ENCODE peak calls at places on chromosomes 4 and X, in eight cellular contexts. One of them, this sample, is unnamed.
A peak's percentile ranks its signal among the peaks of the same experiment; 100 is the strongest.

GRCh38 chrX:69626129-69626528 is 10.2 kb downstream of the EDA start:
- DNase-seq in suprapubic skin: no peak
- DNase-seq in HepG2: no peak
- DNase-seq in vagina: no peak
- DNase-seq in testis: no peak
- DNase-seq in gastrocnemius medialis: no peak
- DNase-seq in stomach: no peak
- DNase-seq in tibial nerve: no peak
- DNase-seq in this sample: no peak

GRCh38 chr4:185577592-185577940 is 42.3 kb upstream of the PDLIM3 start:
- DNase-seq in tibial nerve: no peak
- DNase-seq in gastrocnemius medialis: no peak
- DNase-seq in suprapubic skin: no peak
- DNase-seq in vagina: no peak
- DNase-seq in testis: no peak
- DNase-seq in stomach: no peak
- DNase-seq in HepG2: no peak
- DNase-seq in this sample: no peak

GRCh38 chrX:51803833-51804232 is 60.6 kb downstream of the GSPT2 start:
- DNase-seq in stomach: no peak
- DNase-seq in vagina: no peak
- DNase-seq in gastrocnemius medialis: no peak
- DNase-seq in tibial nerve: no peak
- DNase-seq in testis: no peak
- DNase-seq in suprapubic skin: no peak
- DNase-seq in HepG2: no peak
- DNase-seq in this sample: no peak

GRCh38 chr4:15420642-15421041 is 7.2 kb upstream of the C1QTNF7 start:
- DNase-seq in suprapubic skin: no peak
- DNase-seq in HepG2: no peak
- DNase-seq in gastrocnemius medialis: no peak
- DNase-seq in tibial nerve: no peak
- DNase-seq in vagina: no peak
- DNase-seq in stomach: no peak
- DNase-seq in testis: no peak
- DNase-seq in this sample: no peak

GRCh38 chr4:140309124-140309870 is 64.1 kb upstream of the SCOC start:
- DNase-seq in suprapubic skin: no peak
- DNase-seq in stomach: no peak
- DNase-seq in vagina: no peak
- DNase-seq in gastrocnemius medialis: peak; percentile 39
- DNase-seq in HepG2: no peak
- DNase-seq in testis: no peak
- DNase-seq in tibial nerve: no peak
- DNase-seq in this sample: peak; percentile 37

GRCh38 chr4:176769519-176769918 is 23.2 kb downstream of the VEGFC start:
- DNase-seq in stomach: no peak
- DNase-seq in testis: no peak
- DNase-seq in tibial nerve: no peak
- DNase-seq in suprapubic skin: no peak
- DNase-seq in gastrocnemius medialis: no peak
- DNase-seq in vagina: no peak
- DNase-seq in HepG2: no peak
- DNase-seq in this sample: no peak

GRCh38 chrX:150361777-150362351 is 1.3 kb upstream of the MAMLD1 start:
- DNase-seq in tibial nerve: no peak
- DNase-seq in vagina: peak; percentile 79
- DNase-seq in testis: peak; percentile 33
- DNase-seq in HepG2: no peak
- DNase-seq in gastrocnemius medialis: no peak
- DNase-seq in stomach: no peak
- DNase-seq in suprapubic skin: no peak
- DNase-seq in this sample: peak; percentile 44

GRCh38 chr4:139734201-139734874 is 68.7 kb downstream of the MGST2 start:
- DNase-seq in stomach: no peak
- DNase-seq in suprapubic skin: no peak
- DNase-seq in tibial nerve: no peak
- DNase-seq in vagina: no peak
- DNase-seq in gastrocnemius medialis: peak; percentile 46
- DNase-seq in HepG2: no peak
- DNase-seq in testis: no peak
- DNase-seq in this sample: no peak

GRCh38 chr4:69594382-69594781 is 45.1 kb downstream of the UGT2A2 start:
- DNase-seq in stomach: no peak
- DNase-seq in testis: no peak
- DNase-seq in vagina: no peak
- DNase-seq in suprapubic skin: no peak
- DNase-seq in tibial nerve: no peak
- DNase-seq in HepG2: peak; percentile 22
- DNase-seq in gastrocnemius medialis: no peak
- DNase-seq in this sample: no peak

GRCh38 chr4:87880106-87880505 is 47.3 kb downstream of the MEPE start:
- DNase-seq in gastrocnemius medialis: no peak
- DNase-seq in HepG2: no peak
- DNase-seq in suprapubic skin: no peak
- DNase-seq in testis: no peak
- DNase-seq in stomach: no peak
- DNase-seq in vagina: no peak
- DNase-seq in tibial nerve: no peak
- DNase-seq in this sample: no peak

GRCh38 chr4:63620271-63620670 is 789.0 kb downstream of the TECRL start:
- DNase-seq in stomach: no peak
- DNase-seq in vagina: no peak
- DNase-seq in testis: no peak
- DNase-seq in suprapubic skin: no peak
- DNase-seq in tibial nerve: no peak
- DNase-seq in gastrocnemius medialis: no peak
- DNase-seq in HepG2: no peak
- DNase-seq in this sample: no peak

GRCh38 chrX:136598631-136599030 is 49.3 kb upstream of the CD40LG start:
- DNase-seq in HepG2: no peak
- DNase-seq in testis: no peak
- DNase-seq in tibial nerve: no peak
- DNase-seq in suprapubic skin: no peak
- DNase-seq in gastrocnemius medialis: no peak
- DNase-seq in vagina: no peak
- DNase-seq in stomach: no peak
- DNase-seq in this sample: no peak

GRCh38 chr4:48037117-48037462 is 20.5 kb downstream of the NIPAL1 start:
- DNase-seq in HepG2: no peak
- DNase-seq in suprapubic skin: no peak
- DNase-seq in testis: no peak
- DNase-seq in gastrocnemius medialis: no peak
- DNase-seq in vagina: no peak
- DNase-seq in tibial nerve: no peak
- DNase-seq in stomach: no peak
- DNase-seq in this sample: no peak
- H3K4me3 ChIP-seq in HepG2: no peak overlapping the region
- H3K4me3 ChIP-seq in suprapubic skin: no peak overlapping the region
- H3K4me3 ChIP-seq in testis: no peak overlapping the region
- H3K4me3 ChIP-seq in gastrocnemius medialis: no peak overlapping the region
- H3K4me3 ChIP-seq in vagina: no peak overlapping the region
- H3K4me3 ChIP-seq in tibial nerve: no peak overlapping the region
- H3K4me3 ChIP-seq in stomach: no peak overlapping the region
- H3K4me3 ChIP-seq in this sample: no peak overlapping the region

DNA sequence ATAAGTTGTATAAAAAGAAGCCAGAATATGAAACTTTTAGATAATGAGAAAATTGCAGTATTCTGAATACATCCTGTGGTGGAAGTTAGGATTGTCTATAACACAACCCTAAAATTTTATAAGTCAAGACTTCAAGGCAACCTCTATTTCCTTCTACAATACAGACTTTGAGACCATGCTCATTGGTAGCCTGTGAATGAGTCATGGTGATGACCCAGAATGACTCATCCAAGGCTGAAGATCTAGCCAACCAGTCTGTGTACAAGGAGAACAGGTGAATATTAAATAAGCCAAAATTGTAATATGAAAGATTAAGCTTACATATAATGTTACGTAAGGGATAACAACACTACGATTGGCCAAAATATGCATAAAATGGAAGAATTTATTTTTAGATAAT is 475.9 kb upstream of the GALNT7 start:
- DNase-seq in tibial nerve: no peak
- DNase-seq in vagina: no peak
- DNase-seq in suprapubic skin: no peak
- DNase-seq in HepG2: no peak
- DNase-seq in stomach: no peak
- DNase-seq in testis: no peak
- DNase-seq in gastrocnemius medialis: no peak
- DNase-seq in this sample: no peak
- TF ChIP-seq POLR2A in tibial nerve: no peak
- TF ChIP-seq POLR2A in vagina: no peak
- TF ChIP-seq POLR2A in suprapubic skin: no peak
- TF ChIP-seq POLR2A in HepG2: no peak
- TF ChIP-seq POLR2A in stomach: no peak
- TF ChIP-seq POLR2A in testis: no peak
- TF ChIP-seq POLR2A in gastrocnemius medialis: no peak
- TF ChIP-seq POLR2A in this sample: no peak

GRCh38 chr4:186651181-186651603 is 72.5 kb downstream of the FAT1 start:
- DNase-seq in vagina: no peak
- DNase-seq in gastrocnemius medialis: no peak
- DNase-seq in suprapubic skin: no peak
- DNase-seq in testis: no peak
- DNase-seq in HepG2: no peak
- DNase-seq in stomach: no peak
- DNase-seq in tibial nerve: no peak
- DNase-seq in this sample: no peak
- H3K27ac ChIP-seq in vagina: no peak overlapping the region
- H3K27ac ChIP-seq in gastrocnemius medialis: no peak overlapping the region
- H3K27ac ChIP-seq in suprapubic skin: no peak overlapping the region
- H3K27ac ChIP-seq in testis: no peak overlapping the region
- H3K27ac ChIP-seq in HepG2: no peak overlapping the region
- H3K27ac ChIP-seq in stomach: no peak overlapping the region
- H3K27ac ChIP-seq in tibial nerve: no peak overlapping the region
- H3K27ac ChIP-seq in this sample: peak overlapping the region; percentile 52

DNA sequence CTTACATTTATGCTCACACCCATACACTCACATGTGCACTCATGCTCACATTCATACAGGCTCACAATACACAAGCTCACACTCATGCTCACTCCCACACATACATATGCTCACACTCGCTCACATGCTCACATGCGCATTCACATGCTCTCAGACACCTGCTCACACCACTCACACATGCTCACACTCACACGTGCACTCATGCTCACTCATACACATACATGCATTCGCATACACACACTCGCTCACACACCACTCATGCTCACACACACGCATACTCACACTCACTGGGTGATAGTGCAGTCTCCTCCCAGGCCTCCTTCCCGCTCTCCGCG is 24.8 kb downstream of the MRFAP1 start:
- DNase-seq in stomach: no peak
- DNase-seq in testis: no peak
- DNase-seq in vagina: no peak
- DNase-seq in tibial nerve: no peak
- DNase-seq in suprapubic skin: peak; percentile 17
- DNase-seq in HepG2: no peak
- DNase-seq in gastrocnemius medialis: no peak
- DNase-seq in this sample: no peak
- H3K4me3 ChIP-seq in stomach: no peak overlapping the region
- H3K4me3 ChIP-seq in testis: no peak overlapping the region
- H3K4me3 ChIP-seq in vagina: no peak overlapping the region
- H3K4me3 ChIP-seq in tibial nerve: no peak overlapping the region
- H3K4me3 ChIP-seq in suprapubic skin: no peak overlapping the region
- H3K4me3 ChIP-seq in HepG2: no peak overlapping the region
- H3K4me3 ChIP-seq in gastrocnemius medialis: no peak overlapping the region
- H3K4me3 ChIP-seq in this sample: no peak overlapping the region

GRCh38 chr4:40193578-40193977 is 3.3 kb upstream of the RHOH start:
- DNase-seq in stomach: no peak
- DNase-seq in vagina: no peak
- DNase-seq in suprapubic skin: no peak
- DNase-seq in HepG2: no peak
- DNase-seq in testis: no peak
- DNase-seq in tibial nerve: no peak
- DNase-seq in gastrocnemius medialis: no peak
- DNase-seq in this sample: no peak

GRCh38 chr4:40193018-40193571 is 3.7 kb upstream of the RHOH start:
- DNase-seq in gastrocnemius medialis: no peak
- DNase-seq in vagina: no peak
- DNase-seq in stomach: no peak
- DNase-seq in suprapubic skin: no peak
- DNase-seq in HepG2: peak; percentile 7
- DNase-seq in tibial nerve: no peak
- DNase-seq in testis: no peak
- DNase-seq in this sample: no peak

GRCh38 chr4:40196260-40196659 is 571 bp upstream of the RHOH start:
- DNase-seq in gastrocnemius medialis: no peak
- DNase-seq in HepG2: no peak
- DNase-seq in testis: no peak
- DNase-seq in tibial nerve: no peak
- DNase-seq in suprapubic skin: no peak
- DNase-seq in stomach: no peak
- DNase-seq in vagina: no peak
- DNase-seq in this sample: no peak

GRCh38 chr4:40195182-40196177 is 1.4 kb upstream of the RHOH start:
- DNase-seq in HepG2: no peak
- DNase-seq in suprapubic skin: no peak
- DNase-seq in stomach: no peak
- DNase-seq in tibial nerve: no peak
- DNase-seq in vagina: no peak
- DNase-seq in gastrocnemius medialis: no peak
- DNase-seq in testis: no peak
- DNase-seq in this sample: no peak

DNA sequence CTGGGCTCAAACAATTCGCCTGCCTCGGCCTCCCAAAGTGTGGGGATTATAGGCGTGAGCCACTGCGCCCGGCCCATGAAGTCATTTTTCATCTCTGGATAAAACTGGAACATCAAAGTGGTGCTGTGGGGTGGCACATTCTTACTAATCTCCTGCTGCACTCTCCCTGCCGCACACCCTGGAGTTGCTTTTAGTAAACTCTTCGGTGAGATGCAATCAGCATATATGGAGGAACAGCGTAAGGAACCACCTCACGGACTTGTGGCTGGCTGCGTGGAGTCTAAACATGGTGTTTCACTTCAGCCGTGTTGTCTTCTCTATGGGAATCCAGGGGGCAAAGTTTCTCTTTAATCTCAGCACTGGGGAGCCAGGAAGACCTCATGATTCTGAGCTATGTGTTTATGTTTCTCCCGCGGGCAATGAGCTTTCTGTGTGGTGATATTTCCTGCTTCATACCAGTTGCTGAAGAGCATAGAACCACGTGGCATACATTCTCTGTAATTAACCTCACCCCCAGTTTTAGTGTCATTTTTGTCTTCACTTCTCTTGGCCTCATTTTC is 2.1 kb upstream of the RHOH start:
- DNase-seq in vagina: no peak
- DNase-seq in gastrocnemius medialis: no peak
- DNase-seq in suprapubic skin: no peak
- DNase-seq in HepG2: peak; percentile 36
- DNase-seq in stomach: no peak
- DNase-seq in tibial nerve: no peak
- DNase-seq in testis: no peak
- DNase-seq in this sample: no peak
- TF ChIP-seq POLR2A in vagina: no peak
- TF ChIP-seq POLR2A in gastrocnemius medialis: no peak
- TF ChIP-seq POLR2A in suprapubic skin: no peak
- TF ChIP-seq POLR2A in HepG2: no peak
- TF ChIP-seq POLR2A in stomach: no peak
- TF ChIP-seq POLR2A in tibial nerve: no peak
- TF ChIP-seq POLR2A in testis: no peak
- TF ChIP-seq POLR2A in this sample: no peak